ENCODE peak calls at places on chromosomes 16 and 17, in four cellular contexts. M, L, E and I are unnamed samples.

GRCh38 chr17:5331506-5331905 is 49.4 kb downstream of the RABEP1 start:
- DNase-seq in L (no peak), E (no peak), M (no peak), I (no peak)

GRCh38 chr17:75778861-75779249 is 5.8 kb upstream of the UNK start:
- DNase-seq in M (peak), E (peak), L (peak), I (no peak)

GRCh38 chr16:28977703-28978641 is 3.4 kb downstream of the SPNS1 start:
- DNase-seq in E (no peak), M (no peak), L (peak), I (no peak)

GRCh38 chr16:15857779-15858560 is 1.1 kb upstream of the MYH11 start:
- DNase-seq in M (no peak), L (no peak), E (peak), I (peak)

GRCh38 chr17:80774146-80774545 is 217.5 kb upstream of the CHMP6 start:
- DNase-seq in M (no peak), E (no peak), L (no peak), I (no peak)

GRCh38 chr16:81405702-81406113 is 38.9 kb upstream of the CMIP start:
- DNase-seq in M (no peak), E (no peak), L (no peak), I (no peak)

GRCh38 chr17:63514477-63514876 is 8.7 kb upstream of the KCNH6 start:
- DNase-seq in L (no peak), E (no peak), M (no peak), I (no peak)

GRCh38 chr17:78128616-78129384 is at the start of gene TMC6:
- DNase-seq in L (peak), E (peak), M (no peak), I (peak)

GRCh38 chr17:74243013-74243755 is 29.8 kb downstream of the TTYH2 start:
- DNase-seq in E (no peak), L (no peak), M (peak), I (peak)

GRCh38 chr17:38415250-38416194 is 12.7 kb upstream of the ARHGAP23 start:
- DNase-seq in M (no peak), E (peak), L (no peak), I (peak)

GRCh38 chr16:24309222-24309905 is 53.2 kb downstream of the CACNG3 start:
- DNase-seq in M (no peak), L (no peak), E (no peak), I (no peak)

GRCh38 chr17:29760771-29761682 is 138.3 kb upstream of the CORO6 start:
- DNase-seq in M (peak), E (peak), L (peak), I (peak)

GRCh38 chr16:727291-727977 is 528 bp downstream of the HAGHL start:
- DNase-seq in E (peak), L (peak), M (no peak), I (peak)

GRCh38 chr16:53785044-53785443 is 81.1 kb downstream of the FTO start:
- DNase-seq in E (no peak), L (no peak), M (no peak), I (no peak)

GRCh38 chr17:46782250-46782953 is 36.1 kb downstream of the WNT3 start:
- DNase-seq in E (peak), M (no peak), L (no peak), I (no peak)

GRCh38 chr17:73532441-73532901 is 111.8 kb downstream of the SDK2 start:
- DNase-seq in L (no peak), E (no peak), M (no peak), I (no peak)

GRCh38 chr16:3007957-3008748 is 4.6 kb upstream of the CLDN9 start:
- DNase-seq in E (no peak), M (no peak), L (no peak), I (no peak)

GRCh38 chr17:3558603-3559269 is 1.1 kb upstream of the TRPV3 start:
- DNase-seq in E (peak), M (peak), L (peak), I (no peak)

GRCh38 chr17:19004601-19005441 is at the start of gene FAM83G:
- DNase-seq in E (peak), M (peak), L (peak), I (peak)

GRCh38 chr16:89784409-89784808 is 32.0 kb downstream of the FANCA start:
- DNase-seq in M (no peak), L (peak), E (no peak), I (no peak)

GRCh38 chr16:26396511-26397235 is 670.1 kb upstream of the C16orf82 start:
- DNase-seq in M (no peak), E (no peak), L (no peak), I (no peak)

GRCh38 chr16:72536673-72537435 is 364.9 kb upstream of the PMFBP1 start:
- DNase-seq in E (no peak), L (no peak), M (no peak), I (no peak)

GRCh38 chr16:69188716-69189115 is 1.8 kb downstream of the SNTB2 start:
- DNase-seq in L (no peak), M (no peak), E (no peak), I (no peak)

GRCh38 chr17:28370035-28370743 is at the start of gene VTN:
- DNase-seq in E (no peak), L (no peak), M (peak), I (peak)

GRCh38 chr17:4837471-4838305 is 4.5 kb downstream of the MINK1 start:
- DNase-seq in L (no peak), E (no peak), M (no peak), I (no peak)

GRCh38 chr16:1964046-1964505 is 550 bp downstream of the RPS2 start:
- DNase-seq in E (no peak), L (no peak), M (no peak), I (no peak)

GRCh38 chr17:35948092-35948491 is 4.6 kb upstream of the LYZL6 start:
- DNase-seq in L (no peak), E (no peak), M (no peak), I (no peak)

GRCh38 chr16:29126057-29126494 is 141.2 kb downstream of the LAT start:
- DNase-seq in L (peak), E (no peak), M (no peak), I (no peak)

GRCh38 chr17:79294459-79295071 is 219.9 kb downstream of the ENGASE start:
- DNase-seq in E (peak), M (peak), L (no peak), I (peak)

GRCh38 chr16:3328104-3328503 is 22.8 kb downstream of the ZNF75A start:
- DNase-seq in M (no peak), E (no peak), L (no peak), I (no peak)

GRCh38 chr17:78645421-78646295 is 68.5 kb upstream of the DNAH17 start:
- DNase-seq in L (peak), E (peak), M (peak), I (peak)

GRCh38 chr16:75996491-75996890 is 270.2 kb upstream of the CPHXL start:
- DNase-seq in M (no peak), L (no peak), E (no peak), I (no peak)

GRCh38 chr17:75009139-75009724 is 3.2 kb upstream of the MRPL58 start:
- DNase-seq in L (no peak), E (peak), M (no peak), I (no peak)

GRCh38 chr17:69506489-69506888 is 92.0 kb downstream of the MAP2K6 start:
- DNase-seq in M (no peak), L (no peak), E (no peak), I (no peak)

GRCh38 chr16:84828322-84828721 is 8.5 kb downstream of the CRISPLD2 start:
- DNase-seq in M (no peak), E (no peak), L (no peak), I (no peak)
- H3K27ac ChIP-seq in M (no peak), E (peak), L (no peak), I (no peak)

GRCh38 chr16:64754279-64754678 is 367.6 kb downstream of the CDH11 start:
- DNase-seq in L (no peak), M (no peak), E (no peak), I (no peak)
- H3K27ac ChIP-seq in L (no peak), M (no peak), E (no peak), I (no peak)

DNA sequence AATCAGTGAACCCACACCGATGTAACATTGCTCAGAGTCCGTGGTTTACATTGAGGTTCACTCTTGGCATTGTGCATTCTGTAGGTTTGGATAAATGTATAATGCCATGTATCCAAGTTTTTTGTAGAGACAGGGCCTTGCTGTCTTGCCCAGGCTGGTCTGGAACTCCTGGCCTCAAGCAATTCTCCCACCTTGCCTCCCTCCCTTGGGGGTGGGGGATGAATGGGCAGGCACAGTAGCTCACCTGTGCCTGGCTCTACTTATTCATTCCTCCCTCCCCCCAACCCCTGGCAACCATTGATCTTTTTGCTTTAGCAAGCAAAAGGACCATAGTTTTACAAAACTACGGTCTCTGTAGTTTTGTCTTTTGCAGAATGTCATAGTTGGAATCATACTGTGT is 181.4 kb downstream of the SPECC1 start:
- DNase-seq in L (no peak), E (no peak), M (no peak), I (no peak)
- H3K27ac ChIP-seq in L (no peak), E (peak), M (no peak), I (no peak)

GRCh38 chr17:30831663-30832437 is at the start of gene ATAD5:
- DNase-seq in L (peak), M (peak), E (peak), I (peak)
- H3K27ac ChIP-seq in L (peak), M (no peak), E (peak), I (no peak)

GRCh38 chr16:66742409-66742808 is 9.0 kb downstream of the DYNC1LI2 start:
- DNase-seq in L (no peak), M (no peak), E (no peak), I (no peak)
- H3K27ac ChIP-seq in L (no peak), M (peak), E (peak), I (peak)